ENCODE peak calls at places on chromosomes 2 and 18, in ten cellular contexts. Q is endodermal cell, Z is PC-3, R is WERI-Rb-1, L is mammary epithelial cell, I is vagina, W is thoracic aorta, O is H9, C is SJSA1, D is mesenchymal stem cell. N is an unnamed sample.

GRCh38 chr2:172734711-172735645 is 667 bp upstream of the RAPGEF4 start:
- DNase-seq in Q (peak; percentile 60), Z (no peak), R (no peak), L (peak; percentile 68), I (no peak), W (no peak), O (no peak), C (no peak), D (no peak), N (no peak)

GRCh38 chr2:67865871-67866386 is 196.9 kb downstream of the C1D start:
- DNase-seq in Q (peak; percentile 61), Z (no peak), R (no peak), L (no peak), I (no peak), W (no peak), O (no peak), C (no peak), D (no peak), N (no peak)

GRCh38 chr18:48842259-48843061 is 108.3 kb downstream of the SMAD7 start:
- DNase-seq in Q (peak; percentile 63), Z (no peak), R (no peak), L (no peak), I (no peak), W (no peak), O (no peak), C (no peak), D (peak; percentile 75), N (no peak)

GRCh38 chr18:8367217-8367988 is 241.8 kb upstream of the RAB12 start:
- DNase-seq in Q (peak; percentile 92), Z (peak; percentile 49), R (peak; percentile 54), L (no peak), I (peak; percentile 79), W (no peak), O (peak; percentile 83), C (no peak), D (peak; percentile 12), N (no peak)

GRCh38 chr2:117359266-117359970 is 455.1 kb upstream of the DDX18 start:
- DNase-seq in Q (peak; percentile 52), Z (no peak), R (no peak), L (no peak), I (no peak), W (no peak), O (peak; percentile 29), C (no peak), D (no peak), N (no peak)

GRCh38 chr2:179861777-179862117 is 335 bp upstream of the ZNF385B start:
- DNase-seq in Q (no peak), Z (peak; percentile 20), R (no peak), L (peak; percentile 2), I (no peak), W (no peak), O (no peak), C (no peak), D (peak; percentile 23), N (no peak)

GRCh38 chr18:79882522-79883241 is 68.8 kb downstream of the SLC66A2 start:
- DNase-seq in Q (peak; percentile 32), Z (no peak), R (peak; percentile 9), L (no peak), I (no peak), W (no peak), O (peak; percentile 31), C (no peak), D (no peak), N (no peak)

GRCh38 chr2:152369176-152369860 is 34.3 kb downstream of the FMNL2 start:
- DNase-seq in Q (no peak), Z (no peak), R (no peak), L (peak; percentile 59), I (no peak), W (no peak), O (no peak), C (peak; percentile 25), D (peak; percentile 96), N (peak; percentile 70)

DNA sequence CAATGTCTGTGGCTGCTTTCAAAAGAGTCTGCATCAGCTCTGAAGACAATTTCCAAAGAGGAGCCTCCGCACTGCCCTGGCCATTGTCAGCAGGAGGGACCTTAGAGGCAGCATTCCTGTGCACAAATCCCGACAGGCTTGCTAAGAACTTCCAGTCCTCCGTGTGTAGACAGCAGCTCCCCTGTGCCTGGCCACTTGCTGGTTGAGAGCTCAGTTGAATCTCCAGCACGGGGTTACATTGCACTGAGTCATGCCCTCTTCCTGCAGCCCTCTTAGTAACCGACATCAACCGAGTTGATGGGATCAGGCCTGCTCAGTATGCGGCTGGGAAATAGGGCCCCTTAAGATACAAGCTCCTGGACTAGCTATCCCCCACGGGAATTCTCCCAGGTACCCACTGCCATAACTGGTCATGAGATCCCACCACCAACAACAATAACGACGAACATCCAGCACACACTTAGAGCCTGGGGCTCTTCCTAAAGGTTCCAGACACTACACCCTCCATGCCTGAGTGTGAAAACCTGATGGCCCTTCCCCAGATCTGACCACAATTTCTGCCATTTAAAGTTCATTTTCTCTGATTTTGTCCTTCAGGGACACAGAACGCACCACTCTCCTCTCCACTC is 12.0 kb downstream of the ATP6V1B1 start:
- DNase-seq in Q (peak; percentile 65), Z (peak; percentile 60), R (no peak), L (no peak), I (no peak), W (no peak), O (peak; percentile 45), C (peak; percentile 7), D (peak; percentile 58), N (no peak)
- H3K27me3 ChIP-seq in Q (peaks cover 61% of the 10 kb centered on the region), Z (no peaks in the 10 kb centered on the region), R (peaks cover 12% of the 10 kb centered on the region), L (peaks cover 1% of the 10 kb centered on the region), I (no peaks in the 10 kb centered on the region), W (no peaks in the 10 kb centered on the region), O (peaks cover 12% of the 10 kb centered on the region), C (peaks cover 3% of the 10 kb centered on the region), D (peaks cover 5% of the 10 kb centered on the region), N (no peaks in the 10 kb centered on the region)

GRCh38 chr2:238502956-238503791 is 76.4 kb downstream of the ASB1 start:
- DNase-seq in Q (no peak), Z (no peak), R (no peak), L (no peak), I (peak; percentile 87), W (no peak), O (peak; percentile 21), C (no peak), D (no peak), N (no peak)

GRCh38 chr2:238505119-238505891 is 78.6 kb downstream of the ASB1 start:
- DNase-seq in Q (no peak), Z (no peak), R (no peak), L (no peak), I (no peak), W (no peak), O (no peak), C (no peak), D (no peak), N (no peak)

GRCh38 chr2:238502088-238502810 is 75.5 kb downstream of the ASB1 start:
- DNase-seq in Q (no peak), Z (no peak), R (no peak), L (no peak), I (peak; percentile 58), W (no peak), O (peak; percentile 7), C (no peak), D (no peak), N (no peak)

GRCh38 chr2:238505892-238506280 is 79.2 kb downstream of the ASB1 start:
- DNase-seq in Q (no peak), Z (no peak), R (no peak), L (no peak), I (no peak), W (no peak), O (no peak), C (no peak), D (no peak), N (no peak)

GRCh38 chr2:238504181-238504711 is 77.5 kb downstream of the ASB1 start:
- DNase-seq in Q (no peak), Z (no peak), R (no peak), L (no peak), I (no peak), W (no peak), O (peak; percentile 18), C (no peak), D (no peak), N (no peak)
- H3K27me3 ChIP-seq in Q (no peaks in the 10 kb centered on the region), Z (no peaks in the 10 kb centered on the region), R (peaks cover 41% of the 10 kb centered on the region), L (no peaks in the 10 kb centered on the region), I (no peaks in the 10 kb centered on the region), W (no peaks in the 10 kb centered on the region), O (no peaks in the 10 kb centered on the region), C (no peaks in the 10 kb centered on the region), D (peaks cover 4% of the 10 kb centered on the region), N (peaks cover 4% of the 10 kb centered on the region)

DNA sequence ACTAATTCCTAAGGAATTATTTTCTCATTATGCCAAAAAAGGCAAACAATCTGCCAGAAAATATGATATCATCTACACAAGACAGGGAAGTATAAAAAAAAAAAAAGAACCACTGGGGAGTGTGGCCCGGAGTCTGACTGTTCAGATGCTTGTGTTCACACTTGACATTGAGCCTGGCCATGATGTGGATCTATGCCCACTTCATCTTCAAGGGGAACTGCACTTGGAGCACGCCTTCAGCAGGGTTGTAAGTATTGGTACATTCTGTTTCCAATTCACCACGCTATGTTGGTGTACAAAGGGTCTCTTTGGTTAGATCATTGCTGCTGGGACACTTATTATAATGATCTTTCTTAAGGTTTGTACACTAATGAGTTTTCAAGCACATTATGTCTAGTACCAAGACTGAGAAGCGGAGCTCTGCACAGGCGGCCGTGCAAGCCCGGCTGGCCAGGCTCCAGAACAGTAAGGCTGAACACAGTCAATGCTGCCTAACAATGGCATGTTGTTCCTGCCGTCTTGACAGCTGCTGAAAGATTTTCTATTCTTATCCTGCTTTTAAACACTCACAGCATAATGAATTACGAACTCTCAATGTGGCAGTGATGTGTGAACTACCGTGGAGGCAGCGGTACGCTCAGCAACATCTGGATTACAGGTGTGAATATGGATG is 788.4 kb upstream of the SOX11 start:
- DNase-seq in Q (no peak), Z (no peak), R (no peak), L (no peak), I (no peak), W (no peak), O (no peak), C (no peak), D (no peak), N (no peak)
- H3K27me3 ChIP-seq in Q (no peaks in the 10 kb centered on the region), Z (no peaks in the 10 kb centered on the region), R (no peaks in the 10 kb centered on the region), L (no peaks in the 10 kb centered on the region), I (no peaks in the 10 kb centered on the region), W (no peaks in the 10 kb centered on the region), O (no peaks in the 10 kb centered on the region), C (no peaks in the 10 kb centered on the region), D (no peaks in the 10 kb centered on the region), N (no peaks in the 10 kb centered on the region)

GRCh38 chr2:170243898-170244297 is 66.0 kb downstream of the MYO3B start:
- DNase-seq in Q (no peak), Z (no peak), R (no peak), L (no peak), I (no peak), W (no peak), O (no peak), C (no peak), D (no peak), N (no peak)

GRCh38 chr2:170243118-170243837 is 65.3 kb downstream of the MYO3B start:
- DNase-seq in Q (no peak), Z (no peak), R (no peak), L (peak; percentile 37), I (no peak), W (no peak), O (no peak), C (no peak), D (no peak), N (no peak)

GRCh38 chr2:170244555-170244954 is 66.6 kb downstream of the MYO3B start:
- DNase-seq in Q (no peak), Z (no peak), R (no peak), L (no peak), I (no peak), W (no peak), O (no peak), C (no peak), D (no peak), N (no peak)

GRCh38 chr2:170247333-170247732 is 69.4 kb downstream of the MYO3B start:
- DNase-seq in Q (no peak), Z (no peak), R (no peak), L (no peak), I (no peak), W (no peak), O (no peak), C (no peak), D (no peak), N (no peak)

DNA sequence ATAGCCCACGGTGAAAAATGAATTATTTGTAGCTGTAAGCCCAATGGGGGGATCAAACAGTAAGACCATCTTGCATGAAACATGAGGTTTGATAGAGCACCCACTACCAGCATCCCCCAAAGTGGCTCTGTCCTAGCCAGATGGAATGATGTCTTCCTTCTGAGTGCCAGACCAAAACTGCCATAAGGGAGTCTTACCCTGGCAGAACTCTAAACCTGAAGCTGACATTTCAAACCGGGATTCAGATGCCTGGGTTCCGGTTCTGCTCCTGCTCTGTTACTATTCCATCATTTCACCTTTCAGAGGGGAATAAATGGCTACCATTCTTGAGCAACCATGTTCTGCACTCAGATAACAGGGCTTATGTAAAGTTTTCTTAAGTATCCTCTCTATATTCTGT is 67.4 kb downstream of the MYO3B start:
- DNase-seq in Q (no peak), Z (no peak), R (no peak), L (no peak), I (no peak), W (no peak), O (no peak), C (no peak), D (no peak), N (no peak)
- H3K27me3 ChIP-seq in Q (no peaks in the 10 kb centered on the region), Z (no peaks in the 10 kb centered on the region), R (no peaks in the 10 kb centered on the region), L (no peaks in the 10 kb centered on the region), I (no peaks in the 10 kb centered on the region), W (no peaks in the 10 kb centered on the region), O (no peaks in the 10 kb centered on the region), C (peaks cover 3% of the 10 kb centered on the region), D (peaks cover 49% of the 10 kb centered on the region), N (no peaks in the 10 kb centered on the region)